ENCODE peak calls at places on chromosome X, in seven cellular contexts. G is AG10803, U is head of caudate nucleus, B is A172, O is IMR-90, D is lower leg skin, V is chondrocyte. Z is an unnamed sample.

GRCh38 chrX:19904778-19905367 is 17.5 kb upstream of the SH3KBP1 start:
- DNase-seq in G (peak; percentile 61), U (no peak), B (peak; percentile 59), O (peak; percentile 63), D (no peak), V (no peak), Z (no peak)

GRCh38 chrX:80808160-80808735 is 1.4 kb downstream of the BRWD3 start:
- DNase-seq in G (peak; percentile 65), U (peak; percentile 85), B (peak; percentile 59), O (peak; percentile 67), D (peak; percentile 82), V (no peak), Z (peak; percentile 87)

GRCh38 chrX:135185795-135186443 is 14.7 kb upstream of the CT55 start:
- DNase-seq in G (peak; percentile 62), U (peak; percentile 33), B (peak; percentile 18), O (peak; percentile 46), D (peak; percentile 19), V (no peak), Z (no peak)

GRCh38 chrX:68827848-68828562 is 816 bp upstream of the EFNB1 start:
- DNase-seq in G (peak; percentile 68), U (peak; percentile 88), B (peak; percentile 32), O (peak; percentile 76), D (peak; percentile 84), V (peak; percentile 76), Z (peak; percentile 92)

GRCh38 chrX:107454302-107454701 is 4.8 kb downstream of the FRMPD3 start:
- DNase-seq in G (no peak), U (no peak), B (peak; percentile 62), O (peak; percentile 2), D (no peak), V (no peak), Z (no peak)

GRCh38 chrX:25012433-25012735 is 3.4 kb downstream of the ARX start:
- DNase-seq in G (no peak), U (no peak), B (no peak), O (no peak), D (no peak), V (no peak), Z (no peak)

GRCh38 chrX:21944136-21944615 is 3.7 kb downstream of the SMS start:
- DNase-seq in G (no peak), U (no peak), B (no peak), O (no peak), D (no peak), V (no peak), Z (no peak)

GRCh38 chrX:136193771-136194170 is 46.4 kb downstream of the FHL1 start:
- DNase-seq in G (no peak), U (no peak), B (no peak), O (no peak), D (no peak), V (no peak), Z (no peak)

GRCh38 chrX:16239211-16239610 is 71.9 kb downstream of the MAGEB17 start:
- DNase-seq in G (peak; percentile 75), U (no peak), B (peak; percentile 91), O (peak; percentile 88), D (no peak), V (no peak), Z (no peak)

GRCh38 chrX:20019672-20020365 is 29.0 kb upstream of the BCLAF3 start:
- DNase-seq in G (no peak), U (no peak), B (no peak), O (no peak), D (no peak), V (no peak), Z (no peak)

GRCh38 chrX:107619836-107620235 is 8.5 kb upstream of the PRPS1 start:
- DNase-seq in G (peak; percentile 23), U (no peak), B (no peak), O (peak; percentile 49), D (no peak), V (no peak), Z (no peak)

GRCh38 chrX:113935516-113935915 is 648.4 kb upstream of the HTR2C start:
- DNase-seq in G (no peak), U (no peak), B (no peak), O (no peak), D (no peak), V (no peak), Z (no peak)

GRCh38 chrX:41518841-41519220 is 71.7 kb downstream of the NYX start:
- DNase-seq in G (no peak), U (no peak), B (peak; percentile 26), O (peak; percentile 49), D (no peak), V (no peak), Z (no peak)

GRCh38 chrX:45758319-45758718 is 557.6 kb upstream of the DIPK2B start:
- DNase-seq in G (peak; percentile 91), U (no peak), B (peak; percentile 87), O (peak; percentile 93), D (no peak), V (no peak), Z (no peak)

GRCh38 chrX:140501940-140502468 is 2.9 kb downstream of the SOX3 start:
- DNase-seq in G (no peak), U (no peak), B (no peak), O (no peak), D (no peak), V (no peak), Z (no peak)

GRCh38 chrX:141402897-141403610 is 160.7 kb upstream of the SPANXC start:
- DNase-seq in G (no peak), U (no peak), B (no peak), O (no peak), D (no peak), V (peak; percentile 75), Z (no peak)

GRCh38 chrX:116873678-116874077 is 410.9 kb upstream of the CT83 start:
- DNase-seq in G (peak; percentile 90), U (no peak), B (no peak), O (no peak), D (no peak), V (no peak), Z (no peak)

GRCh38 chrX:32408389-32408788 is 803.0 kb downstream of the DMD start:
- DNase-seq in G (no peak), U (peak; percentile 13), B (peak; percentile 42), O (no peak), D (no peak), V (no peak), Z (no peak)

GRCh38 chrX:152245231-152245630 is 106.9 kb upstream of the MAGEA10 start:
- DNase-seq in G (no peak), U (no peak), B (peak; percentile 64), O (no peak), D (no peak), V (no peak), Z (no peak)

GRCh38 chrX:138058931-138059330 is 493.0 kb downstream of the ZIC3 start:
- DNase-seq in G (no peak), U (no peak), B (no peak), O (no peak), D (no peak), V (no peak), Z (no peak)

GRCh38 chrX:65644621-65645287 is 22.7 kb upstream of the MSN start:
- DNase-seq in G (peak; percentile 84), U (peak; percentile 72), B (peak; percentile 83), O (peak; percentile 79), D (peak; percentile 80), V (no peak), Z (no peak)

Z was measured in spleen.